ENCODE peak calls at places on chromosome 7, in seven cellular contexts. W is neural progenitor cell, V is ovary, J is brain microvascular endothelial cell, G is Caco-2, Q is colonic mucosa, O is PC-3. X is an unnamed sample. For H3K27me3, the result is how much of the 10 kb centered on the place peaks cover.

GRCh38 chr7:157318015-157318706 is 18.6 kb upstream of the DNAJB6 start:
- DNase-seq in O (peak), W (no peak), Q (no peak), V (no peak), J (peak), G (no peak), X (peak)

GRCh38 chr7:28112883-28113540 is 67.6 kb downstream of the JAZF1 start:
- DNase-seq in G (no peak), Q (no peak), V (peak), W (no peak), O (no peak), J (peak), X (no peak)

GRCh38 chr7:44307301-44307900 is 18.0 kb downstream of the CAMK2B start:
- DNase-seq in J (peak), G (no peak), Q (peak), W (peak), O (peak), V (no peak), X (peak)

GRCh38 chr7:71868797-71869196 is 543.3 kb downstream of the CALN1 start:
- DNase-seq in Q (no peak), W (no peak), V (no peak), O (peak), G (no peak), J (peak), X (peak)

GRCh38 chr7:16416289-16417282 is 4.8 kb downstream of the CRPPA start:
- DNase-seq in J (peak), G (no peak), V (no peak), W (no peak), O (peak), Q (no peak), X (peak)

GRCh38 chr7:75663302-75663907 is 75.3 kb downstream of the HIP1 start:
- DNase-seq in Q (no peak), G (no peak), O (no peak), J (no peak), W (no peak), V (no peak), X (no peak)

GRCh38 chr7:55185941-55186609 is 167.3 kb downstream of the EGFR start:
- DNase-seq in Q (no peak), W (no peak), J (peak), V (no peak), O (peak), G (peak), X (peak)

GRCh38 chr7:99373086-99374066 is 1.2 kb upstream of the ARPC1B start:
- DNase-seq in V (no peak), G (no peak), W (no peak), O (no peak), Q (no peak), J (no peak), X (no peak)

GRCh38 chr7:107723255-107723654 is 20.7 kb upstream of the CBLL1 start:
- DNase-seq in V (no peak), Q (no peak), J (no peak), G (no peak), O (no peak), W (no peak), X (no peak)

GRCh38 chr7:97346349-97346748 is 228.9 kb downstream of the SDHAF3 start:
- DNase-seq in O (no peak), J (no peak), G (no peak), V (no peak), Q (no peak), W (no peak), X (no peak)

GRCh38 chr7:91636129-91636724 is 244.3 kb downstream of the MTERF1 start:
- DNase-seq in Q (peak), W (peak), V (no peak), G (peak), O (peak), J (peak), X (peak)

GRCh38 chr7:129262333-129262732 is 37.5 kb downstream of the AHCYL2 start:
- DNase-seq in Q (no peak), W (no peak), V (no peak), G (no peak), J (no peak), O (no peak), X (no peak)

GRCh38 chr7:44463169-44463808 is 27.2 kb downstream of the NUDCD3 start:
- DNase-seq in O (peak), G (no peak), W (no peak), J (no peak), V (no peak), Q (no peak), X (peak)

GRCh38 chr7:76364198-76364584 is 5.4 kb upstream of the YWHAG start:
- DNase-seq in Q (peak), W (no peak), G (no peak), J (no peak), V (no peak), O (peak), X (peak)

GRCh38 chr7:47335071-47335470 is 246.8 kb downstream of the TNS3 start:
- DNase-seq in Q (no peak), O (no peak), W (no peak), J (no peak), G (no peak), V (no peak), X (no peak)

GRCh38 chr7:134546903-134547737 is 1.8 kb upstream of the AKR1B15 start:
- DNase-seq in G (peak), Q (peak), V (peak), J (no peak), W (peak), O (peak), X (peak)

DNA sequence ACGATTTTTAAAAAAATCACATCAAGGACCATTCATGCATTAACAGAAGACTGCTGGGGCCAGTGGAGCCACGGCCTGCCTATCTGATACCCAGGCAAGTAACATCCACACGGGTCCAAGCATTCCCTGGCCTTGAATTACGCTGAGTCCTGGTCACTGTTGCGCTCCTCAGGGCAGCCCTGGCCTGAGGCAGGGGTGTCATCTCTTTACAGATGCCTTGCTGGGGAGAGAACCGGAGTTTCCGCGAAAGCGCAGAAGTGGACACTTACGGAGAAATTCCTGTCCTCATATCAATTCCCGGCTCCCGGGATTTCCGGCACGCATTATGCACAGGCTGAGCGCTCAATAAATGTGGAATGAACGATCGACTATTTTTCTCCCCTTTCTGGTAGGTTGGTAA is 1.4 kb downstream of the CARD11 start:
- DNase-seq in Q (no peak), O (no peak), J (no peak), W (no peak), V (no peak), G (no peak), X (no peak)
- H3K4me3 ChIP-seq in Q (no peak), O (no peak), J (no peak), W (no peak), V (no peak), G (no peak), X (no peak)

GRCh38 chr7:121337398-121337797 is 8.6 kb downstream of the WNT16 start:
- DNase-seq in O (peak), Q (no peak), G (no peak), V (no peak), J (no peak), W (no peak), X (peak)
- TF ChIP-seq CTCF in O (peak), Q (no peak), G (no peak), V (no peak), J (peak), W (peak), X (peak)

DNA sequence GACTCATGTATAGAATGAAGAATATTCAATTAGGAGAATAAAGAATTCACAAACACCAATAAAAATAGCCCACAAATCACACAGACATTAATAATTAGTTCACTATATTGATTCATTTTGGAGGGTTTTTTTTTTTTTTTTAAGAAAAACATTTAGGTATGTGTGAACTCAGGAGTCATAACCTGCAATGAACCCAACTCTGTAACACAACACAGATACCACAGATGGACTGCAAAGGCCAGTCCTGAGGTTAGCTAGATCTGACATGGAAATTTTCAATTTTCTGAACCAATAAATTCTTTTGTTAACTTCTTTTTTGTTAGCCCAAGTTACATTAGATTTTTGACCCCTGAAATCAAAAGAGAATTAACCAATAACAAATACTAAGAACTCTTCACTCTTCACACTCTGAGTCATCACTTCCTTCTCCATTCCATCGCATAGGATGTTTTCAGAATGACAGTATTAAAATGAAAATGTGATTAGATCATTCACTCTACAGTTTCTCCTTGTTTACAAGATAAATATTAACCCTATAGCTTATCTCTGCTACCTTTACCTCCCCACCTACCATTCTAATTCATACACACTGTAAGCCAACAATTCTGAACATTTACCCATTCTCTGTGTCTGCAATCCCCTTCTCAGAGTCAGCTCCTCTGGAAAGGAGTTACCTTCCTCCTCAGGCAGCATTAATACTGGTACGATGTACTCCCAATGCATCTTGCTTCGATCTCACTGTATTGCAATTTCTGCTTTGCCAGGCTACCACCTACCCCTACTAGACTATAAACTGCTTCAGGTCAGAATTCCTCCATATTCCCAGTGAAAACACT is 141.5 kb downstream of the LRRN3 start:
- DNase-seq in O (peak), W (no peak), G (no peak), J (peak), V (no peak), Q (no peak), X (peak)
- H3K27me3 ChIP-seq in O (under half), W (under half), G (under half), J (under half), V (under half), Q (under half), X (under half)

DNA sequence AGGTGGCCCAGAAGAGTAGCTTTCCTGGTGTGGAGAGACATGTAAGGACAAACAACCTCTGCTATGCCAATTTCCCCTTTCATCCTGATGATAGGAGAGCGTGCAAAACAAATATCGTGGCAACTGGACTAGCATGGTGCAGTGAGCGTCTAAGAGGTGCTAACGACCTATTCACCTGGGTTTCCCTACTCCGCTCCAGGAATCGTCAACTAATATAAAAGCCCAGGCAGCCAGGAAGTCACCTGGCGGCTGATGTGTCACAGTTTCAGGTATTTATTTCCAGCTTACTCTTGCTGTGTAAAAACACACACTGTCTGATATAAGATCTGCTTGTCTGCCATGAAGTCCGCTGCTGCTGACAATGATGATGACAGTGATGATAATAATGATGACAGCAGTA is 56.5 kb upstream of the EFCAB10 start:
- DNase-seq in W (no peak), V (no peak), O (no peak), G (no peak), J (no peak), Q (no peak), X (peak)
- H3K4me3 ChIP-seq in W (peak), V (no peak), O (no peak), G (no peak), J (no peak), Q (no peak), X (no peak)